ENCODE peak calls at places on chromosomes 11 and 22, in six cellular contexts. R, K, X, A, S and J are unnamed samples.

GRCh38 chr11:123707606-123708205 is 33.8 kb downstream of the ZNF202 start:
- DNase-seq in K (peak), X (peak), R (peak), S (no peak), A (no peak), J (no peak)

GRCh38 chr22:47442821-47443220 is 680.4 kb downstream of the TBC1D22A start:
- DNase-seq in A (no peak), X (no peak), K (no peak), S (no peak), R (no peak), J (peak)

GRCh38 chr11:61747389-61748285 is 4.8 kb upstream of the MYRF start:
- DNase-seq in X (peak), R (peak), A (peak), K (peak), S (no peak), J (peak)

GRCh38 chr22:21015051-21016006 is at the start of gene P2RX6:
- DNase-seq in S (no peak), X (no peak), R (no peak), A (peak), K (no peak), J (no peak)

GRCh38 chr22:46050451-46050845 is 73.5 kb upstream of the WNT7B start:
- DNase-seq in R (peak), A (no peak), S (no peak), X (no peak), K (no peak), J (peak)

GRCh38 chr11:13963949-13964770 is 1.6 kb downstream of the SPON1 start:
- DNase-seq in S (no peak), K (no peak), X (no peak), R (peak), A (peak), J (no peak)

GRCh38 chr11:45798793-45799441 is 6.0 kb upstream of the SLC35C1 start:
- DNase-seq in S (no peak), X (peak), A (no peak), K (peak), R (no peak), J (peak)

GRCh38 chr11:126585388-126586302 is 230.2 kb downstream of the ST3GAL4 start:
- DNase-seq in K (no peak), S (peak), R (peak), X (peak), A (no peak), J (peak)

GRCh38 chr11:114017723-114018122 is 41.8 kb upstream of the ZBTB16 start:
- DNase-seq in A (no peak), S (no peak), R (no peak), K (no peak), X (no peak), J (no peak)

GRCh38 chr11:102280237-102280833 is 36.9 kb upstream of the BIRC3 start:
- DNase-seq in X (no peak), K (peak), S (no peak), R (peak), A (no peak), J (no peak)

GRCh38 chr11:100473390-100473740 is 213.7 kb upstream of the ARHGAP42 start:
- DNase-seq in X (no peak), R (no peak), A (no peak), K (no peak), S (no peak), J (no peak)

GRCh38 chr11:120710354-120711187 is 199.0 kb downstream of the GRIK4 start:
- DNase-seq in A (peak), K (peak), S (no peak), R (peak), X (no peak), J (peak)

GRCh38 chr11:113090716-113091577 is 129.7 kb downstream of the NCAM1 start:
- DNase-seq in K (no peak), R (no peak), S (no peak), X (no peak), A (no peak), J (no peak)

GRCh38 chr22:37019309-37020191 is at the start of the genes MPST and TST:
- DNase-seq in K (peak), R (peak), X (peak), A (peak), S (no peak), J (peak)

GRCh38 chr11:961921-962320 is 36.3 kb downstream of the AP2A2 start:
- DNase-seq in R (no peak), K (no peak), S (no peak), A (no peak), X (no peak), J (no peak)

GRCh38 chr22:29470159-29470855 is 9.7 kb upstream of the NEFH start:
- DNase-seq in K (peak), R (peak), S (no peak), A (peak), X (peak), J (peak)

GRCh38 chr11:495537-495931 is 11.5 kb downstream of the RNH1 start:
- DNase-seq in S (no peak), K (no peak), X (no peak), R (no peak), A (peak), J (no peak)

GRCh38 chr11:66727883-66728759 is 895 bp downstream of the SPTBN2 start:
- DNase-seq in S (no peak), K (no peak), A (peak), R (peak), X (no peak), J (peak)

GRCh38 chr22:38706885-38707180 is 1.1 kb downstream of the GTPBP1 start:
- DNase-seq in S (no peak), X (no peak), K (no peak), A (no peak), R (no peak), J (no peak)

GRCh38 chr22:38704568-38705234 is 1.0 kb upstream of the GTPBP1 start:
- DNase-seq in A (no peak), R (no peak), S (no peak), K (peak), X (no peak), J (no peak)

GRCh38 chr22:38707346-38707745 is 1.6 kb downstream of the GTPBP1 start:
- DNase-seq in A (no peak), R (no peak), X (no peak), K (peak), S (no peak), J (no peak)

GRCh38 chr22:38706101-38706884 is 549 bp downstream of the GTPBP1 start:
- DNase-seq in A (peak), X (peak), K (no peak), R (peak), S (no peak), J (peak)

GRCh38 chr22:38705235-38706100 is at the start of gene GTPBP1:
- DNase-seq in X (peak), A (peak), S (peak), R (peak), K (peak), J (peak)
- TF ChIP-seq POLR2AphosphoS5 in X (peak), A (peak), S (peak), R (peak), K (peak), J (peak)

GRCh38 chr11:69670158-69670845 is 4.9 kb downstream of the LTO1 start:
- DNase-seq in R (peak), X (peak), A (peak), S (peak), K (peak), J (peak)
- TF ChIP-seq EP300 in R (no peak), X (no peak), A (no peak), S (no peak), K (no peak), J (no peak)

DNA sequence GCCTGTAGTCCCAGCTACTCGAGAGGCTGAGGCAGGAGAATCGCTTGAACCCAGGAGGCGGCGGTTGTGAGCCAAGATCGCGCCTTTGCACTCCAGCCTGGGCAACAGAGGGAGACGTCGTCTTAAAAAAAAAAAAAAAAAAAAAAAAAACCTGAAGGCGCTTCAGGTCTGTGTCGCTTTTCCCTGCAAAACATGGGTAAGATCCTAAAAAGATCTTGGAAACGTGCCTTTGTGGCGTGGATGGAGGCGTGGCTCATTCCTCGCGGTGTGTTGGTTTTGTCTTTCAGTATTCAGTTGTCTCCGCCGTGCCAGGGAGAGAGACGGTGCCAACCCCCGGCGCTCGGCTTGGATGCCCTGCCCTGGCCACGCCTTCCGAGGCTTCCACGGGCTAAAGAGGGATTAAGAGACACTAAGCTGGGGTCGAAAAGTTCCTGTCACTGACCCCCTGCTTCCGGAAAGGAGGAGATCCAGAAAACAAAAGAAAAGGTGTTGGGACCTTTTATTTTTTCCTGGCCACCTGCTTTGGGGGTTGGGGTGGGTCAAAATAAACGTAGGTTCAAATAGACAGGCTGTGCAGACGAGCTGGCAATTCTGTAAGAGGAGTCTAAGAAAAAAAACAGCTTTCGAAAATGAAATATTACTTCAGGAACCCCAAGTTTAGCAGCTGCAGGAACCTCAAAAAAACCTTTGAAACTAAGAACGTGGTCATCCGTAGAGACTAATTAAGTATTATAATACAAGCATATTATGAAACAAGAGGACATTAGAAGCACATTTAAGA is 1.1 kb upstream of the SLC35F2 start:
- DNase-seq in S (no peak), X (peak), K (no peak), R (peak), A (peak), J (peak)
- TF ChIP-seq POLR2AphosphoS5 in S (no peak), X (no peak), K (no peak), R (no peak), A (no peak), J (no peak)

GRCh38 chr11:2444301-2445106 is at the start of the genes KCNQ1 and TRPM5:
- DNase-seq in K (no peak), A (peak), S (no peak), R (peak), X (peak), J (no peak)
- TF ChIP-seq EP300 in K (no peak), A (no peak), S (no peak), R (no peak), X (no peak), J (no peak)

GRCh38 chr22:24727218-24727851 is 47.2 kb downstream of the PIWIL3 start:
- DNase-seq in K (peak), X (peak), S (no peak), A (no peak), R (no peak), J (no peak)
- TF ChIP-seq POLR2AphosphoS5 in K (no peak), X (peak), S (peak), A (no peak), R (no peak), J (no peak)

GRCh38 chr11:57903011-57903410 is 120.7 kb upstream of the OR9Q1 start:
- DNase-seq in R (no peak), A (no peak), X (no peak), K (no peak), S (peak), J (no peak)
- TF ChIP-seq EP300 in R (no peak), A (no peak), X (no peak), K (no peak), S (no peak), J (no peak)

GRCh38 chr22:44293034-44293433 is 19.7 kb downstream of the SHISAL1 start:
- DNase-seq in R (no peak), X (no peak), K (no peak), S (no peak), A (no peak), J (no peak)
- TF ChIP-seq POLR2AphosphoS5 in R (no peak), X (no peak), K (no peak), S (no peak), A (no peak), J (no peak)

GRCh38 chr22:26673485-26673884 is 16.1 kb downstream of the MIAT start:
- DNase-seq in X (no peak), K (no peak), S (no peak), R (peak), A (no peak), J (no peak)

GRCh38 chr22:26670459-26670858 is 13.1 kb downstream of the MIAT start:
- DNase-seq in R (no peak), K (no peak), X (no peak), A (no peak), S (no peak), J (no peak)

GRCh38 chr22:26672060-26672471 is 14.7 kb downstream of the MIAT start:
- DNase-seq in K (no peak), S (no peak), R (peak), X (no peak), A (no peak), J (no peak)

GRCh38 chr22:26672590-26673468 is 15.4 kb downstream of the MIAT start:
- DNase-seq in K (peak), S (peak), A (peak), R (peak), X (peak), J (peak)

GRCh38 chr22:26671317-26672059 is 14.1 kb downstream of the MIAT start:
- DNase-seq in S (no peak), A (peak), K (no peak), X (peak), R (peak), J (peak)
- TF ChIP-seq EP300 in S (no peak), A (no peak), K (no peak), X (no peak), R (no peak), J (no peak)